ENCODE peak calls at places on chromosomes 4 and X, in nine cellular contexts. One of them, this sample, is unnamed.

GRCh38 chr4:90120037-90120436 is 7.2 kb upstream of the CCSER1 start:
- DNase-seq in sigmoid colon: no peak
- DNase-seq in colonic mucosa: no peak
- DNase-seq in neural progenitor cell: peak
- DNase-seq in ascending aorta: no peak
- DNase-seq in bronchial epithelial cell: no peak
- DNase-seq in AG04450: no peak
- DNase-seq in fibroblast of pulmonary artery: no peak
- DNase-seq in OCI-LY7: no peak
- DNase-seq in this sample: no peak

GRCh38 chr4:148192526-148192925 is 249.7 kb downstream of the NR3C2 start:
- DNase-seq in sigmoid colon: no peak
- DNase-seq in colonic mucosa: peak
- DNase-seq in neural progenitor cell: no peak
- DNase-seq in ascending aorta: no peak
- DNase-seq in bronchial epithelial cell: no peak
- DNase-seq in AG04450: no peak
- DNase-seq in fibroblast of pulmonary artery: no peak
- DNase-seq in OCI-LY7: no peak
- DNase-seq in this sample: no peak

GRCh38 chr4:52290468-52290867 is 239.4 kb downstream of the SPATA18 start:
- DNase-seq in sigmoid colon: no peak
- DNase-seq in colonic mucosa: no peak
- DNase-seq in neural progenitor cell: no peak
- DNase-seq in ascending aorta: no peak
- DNase-seq in bronchial epithelial cell: no peak
- DNase-seq in AG04450: no peak
- DNase-seq in fibroblast of pulmonary artery: no peak
- DNase-seq in OCI-LY7: no peak
- DNase-seq in this sample: no peak

GRCh38 chrX:71542411-71542810 is 9.5 kb downstream of the OGT start:
- DNase-seq in sigmoid colon: no peak
- DNase-seq in colonic mucosa: no peak
- DNase-seq in neural progenitor cell: no peak
- DNase-seq in ascending aorta: no peak
- DNase-seq in bronchial epithelial cell: peak
- DNase-seq in AG04450: no peak
- DNase-seq in fibroblast of pulmonary artery: peak
- DNase-seq in OCI-LY7: no peak
- DNase-seq in this sample: no peak

GRCh38 chr4:114729339-114729738 is 130.7 kb downstream of the UGT8 start:
- DNase-seq in sigmoid colon: no peak
- DNase-seq in colonic mucosa: no peak
- DNase-seq in neural progenitor cell: peak
- DNase-seq in ascending aorta: no peak
- DNase-seq in bronchial epithelial cell: no peak
- DNase-seq in AG04450: no peak
- DNase-seq in fibroblast of pulmonary artery: no peak
- DNase-seq in OCI-LY7: no peak
- DNase-seq in this sample: no peak

GRCh38 chrX:73563740-73564073 is 710 bp downstream of the CHIC1 start:
- DNase-seq in sigmoid colon: no peak
- DNase-seq in colonic mucosa: no peak
- DNase-seq in neural progenitor cell: no peak
- DNase-seq in ascending aorta: no peak
- DNase-seq in bronchial epithelial cell: peak
- DNase-seq in AG04450: no peak
- DNase-seq in fibroblast of pulmonary artery: peak
- DNase-seq in OCI-LY7: no peak
- DNase-seq in this sample: peak

GRCh38 chr4:6594826-6595355 is 19.9 kb downstream of the MAN2B2 start:
- DNase-seq in sigmoid colon: no peak
- DNase-seq in colonic mucosa: no peak
- DNase-seq in neural progenitor cell: no peak
- DNase-seq in ascending aorta: no peak
- DNase-seq in bronchial epithelial cell: peak
- DNase-seq in AG04450: no peak
- DNase-seq in fibroblast of pulmonary artery: no peak
- DNase-seq in OCI-LY7: no peak
- DNase-seq in this sample: no peak

GRCh38 chrX:71282514-71283408 is 674 bp upstream of the NONO start:
- DNase-seq in sigmoid colon: no peak
- DNase-seq in colonic mucosa: no peak
- DNase-seq in neural progenitor cell: peak
- DNase-seq in ascending aorta: no peak
- DNase-seq in bronchial epithelial cell: peak
- DNase-seq in AG04450: no peak
- DNase-seq in fibroblast of pulmonary artery: peak
- DNase-seq in OCI-LY7: no peak
- DNase-seq in this sample: no peak

GRCh38 chr4:74623041-74623440 is 171.3 kb downstream of the BTC start:
- DNase-seq in sigmoid colon: no peak
- DNase-seq in colonic mucosa: peak
- DNase-seq in neural progenitor cell: peak
- DNase-seq in ascending aorta: no peak
- DNase-seq in bronchial epithelial cell: peak
- DNase-seq in AG04450: no peak
- DNase-seq in fibroblast of pulmonary artery: peak
- DNase-seq in OCI-LY7: peak
- DNase-seq in this sample: no peak

GRCh38 chr4:1463088-1463926 is 57.1 kb upstream of the NKX1-1 start:
- DNase-seq in sigmoid colon: no peak
- DNase-seq in colonic mucosa: no peak
- DNase-seq in neural progenitor cell: no peak
- DNase-seq in ascending aorta: no peak
- DNase-seq in bronchial epithelial cell: no peak
- DNase-seq in AG04450: peak
- DNase-seq in fibroblast of pulmonary artery: peak
- DNase-seq in OCI-LY7: no peak
- DNase-seq in this sample: no peak

GRCh38 chr4:121053601-121054143 is 18.7 kb downstream of the NDNF start:
- DNase-seq in sigmoid colon: no peak
- DNase-seq in colonic mucosa: peak
- DNase-seq in neural progenitor cell: no peak
- DNase-seq in ascending aorta: no peak
- DNase-seq in bronchial epithelial cell: peak
- DNase-seq in AG04450: no peak
- DNase-seq in fibroblast of pulmonary artery: peak
- DNase-seq in OCI-LY7: no peak
- DNase-seq in this sample: no peak

GRCh38 chr4:48109413-48110263 is 24.4 kb downstream of the TXK start:
- DNase-seq in sigmoid colon: no peak
- DNase-seq in colonic mucosa: peak
- DNase-seq in neural progenitor cell: peak
- DNase-seq in ascending aorta: no peak
- DNase-seq in bronchial epithelial cell: peak
- DNase-seq in AG04450: no peak
- DNase-seq in fibroblast of pulmonary artery: peak
- DNase-seq in OCI-LY7: peak
- DNase-seq in this sample: no peak

GRCh38 chr4:1855334-1856070 is 454 bp downstream of the LETM1 start:
- DNase-seq in sigmoid colon: peak
- DNase-seq in colonic mucosa: peak
- DNase-seq in neural progenitor cell: peak
- DNase-seq in ascending aorta: no peak
- DNase-seq in bronchial epithelial cell: no peak
- DNase-seq in AG04450: no peak
- DNase-seq in fibroblast of pulmonary artery: no peak
- DNase-seq in OCI-LY7: peak
- DNase-seq in this sample: peak

GRCh38 chr4:25104561-25104960 is 55.7 kb downstream of the SEPSECS start:
- DNase-seq in sigmoid colon: no peak
- DNase-seq in colonic mucosa: no peak
- DNase-seq in neural progenitor cell: no peak
- DNase-seq in ascending aorta: no peak
- DNase-seq in bronchial epithelial cell: no peak
- DNase-seq in AG04450: no peak
- DNase-seq in fibroblast of pulmonary artery: no peak
- DNase-seq in OCI-LY7: no peak
- DNase-seq in this sample: no peak

GRCh38 chr4:8646296-8647093 is 53.9 kb downstream of the CPZ start:
- DNase-seq in sigmoid colon: peak
- DNase-seq in colonic mucosa: peak
- DNase-seq in neural progenitor cell: peak
- DNase-seq in ascending aorta: no peak
- DNase-seq in bronchial epithelial cell: no peak
- DNase-seq in AG04450: no peak
- DNase-seq in fibroblast of pulmonary artery: no peak
- DNase-seq in OCI-LY7: no peak
- DNase-seq in this sample: no peak

GRCh38 chr4:128812360-128812958 is 3.0 kb downstream of the JADE1 start:
- DNase-seq in sigmoid colon: peak
- DNase-seq in colonic mucosa: peak
- DNase-seq in neural progenitor cell: peak
- DNase-seq in ascending aorta: no peak
- DNase-seq in bronchial epithelial cell: peak
- DNase-seq in AG04450: no peak
- DNase-seq in fibroblast of pulmonary artery: peak
- DNase-seq in OCI-LY7: peak
- DNase-seq in this sample: no peak

GRCh38 chr4:13892739-13893105 is 265.2 kb upstream of the BOD1L1 start:
- DNase-seq in sigmoid colon: no peak
- DNase-seq in colonic mucosa: no peak
- DNase-seq in neural progenitor cell: no peak
- DNase-seq in ascending aorta: no peak
- DNase-seq in bronchial epithelial cell: no peak
- DNase-seq in AG04450: no peak
- DNase-seq in fibroblast of pulmonary artery: peak
- DNase-seq in OCI-LY7: no peak
- DNase-seq in this sample: no peak

GRCh38 chr4:174394915-174395314 is 111.2 kb downstream of the CEP44 start:
- DNase-seq in sigmoid colon: no peak
- DNase-seq in colonic mucosa: no peak
- DNase-seq in neural progenitor cell: no peak
- DNase-seq in ascending aorta: no peak
- DNase-seq in bronchial epithelial cell: peak
- DNase-seq in AG04450: peak
- DNase-seq in fibroblast of pulmonary artery: peak
- DNase-seq in OCI-LY7: no peak
- DNase-seq in this sample: no peak

GRCh38 chrX:2325076-2325784 is 175.5 kb downstream of the DHRSX start:
- DNase-seq in sigmoid colon: peak
- DNase-seq in colonic mucosa: peak
- DNase-seq in neural progenitor cell: no peak
- DNase-seq in ascending aorta: peak
- DNase-seq in bronchial epithelial cell: peak
- DNase-seq in AG04450: peak
- DNase-seq in fibroblast of pulmonary artery: peak
- DNase-seq in OCI-LY7: no peak
- DNase-seq in this sample: peak
- H3K4me3 ChIP-seq in sigmoid colon: no peak
- H3K4me3 ChIP-seq in colonic mucosa: peak
- H3K4me3 ChIP-seq in neural progenitor cell: no peak
- H3K4me3 ChIP-seq in ascending aorta: peak
- H3K4me3 ChIP-seq in bronchial epithelial cell: peak
- H3K4me3 ChIP-seq in AG04450: no peak
- H3K4me3 ChIP-seq in fibroblast of pulmonary artery: peak
- H3K4me3 ChIP-seq in OCI-LY7: no peak
- H3K4me3 ChIP-seq in this sample: peak

GRCh38 chr4:132619968-132620367 is 529.1 kb upstream of the PCDH10 start:
- DNase-seq in sigmoid colon: no peak
- DNase-seq in colonic mucosa: no peak
- DNase-seq in neural progenitor cell: no peak
- DNase-seq in ascending aorta: no peak
- DNase-seq in bronchial epithelial cell: no peak
- DNase-seq in AG04450: no peak
- DNase-seq in fibroblast of pulmonary artery: no peak
- DNase-seq in OCI-LY7: no peak
- DNase-seq in this sample: no peak

DNA sequence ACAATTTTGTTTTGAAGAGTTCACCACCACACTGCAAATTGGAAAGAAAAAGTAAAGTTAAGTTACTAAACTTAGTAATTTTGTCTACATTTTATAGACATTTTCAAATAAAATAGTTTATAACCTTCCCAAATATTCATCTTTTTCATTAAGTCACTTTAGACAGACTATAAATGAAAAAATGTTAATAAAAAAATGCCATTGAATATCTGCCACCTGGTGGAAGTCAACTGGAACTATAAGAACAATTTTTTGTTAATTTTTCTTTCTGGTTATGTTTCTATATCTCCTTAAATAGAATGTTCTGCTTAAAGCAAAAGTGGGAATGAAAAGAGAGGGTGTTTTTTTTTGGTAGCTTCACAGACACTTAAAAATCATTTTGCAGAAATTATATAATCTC is 534.4 kb upstream of the PCDH10 start:
- DNase-seq in sigmoid colon: no peak
- DNase-seq in colonic mucosa: no peak
- DNase-seq in neural progenitor cell: no peak
- DNase-seq in ascending aorta: no peak
- DNase-seq in bronchial epithelial cell: peak
- DNase-seq in AG04450: no peak
- DNase-seq in fibroblast of pulmonary artery: peak
- DNase-seq in OCI-LY7: peak
- DNase-seq in this sample: no peak
- TF ChIP-seq CTCF in sigmoid colon: no peak
- TF ChIP-seq CTCF in colonic mucosa: no peak
- TF ChIP-seq CTCF in neural progenitor cell: peak
- TF ChIP-seq CTCF in ascending aorta: no peak
- TF ChIP-seq CTCF in bronchial epithelial cell: no peak
- TF ChIP-seq CTCF in AG04450: peak
- TF ChIP-seq CTCF in fibroblast of pulmonary artery: peak
- TF ChIP-seq CTCF in OCI-LY7: peak
- TF ChIP-seq CTCF in this sample: no peak

DNA sequence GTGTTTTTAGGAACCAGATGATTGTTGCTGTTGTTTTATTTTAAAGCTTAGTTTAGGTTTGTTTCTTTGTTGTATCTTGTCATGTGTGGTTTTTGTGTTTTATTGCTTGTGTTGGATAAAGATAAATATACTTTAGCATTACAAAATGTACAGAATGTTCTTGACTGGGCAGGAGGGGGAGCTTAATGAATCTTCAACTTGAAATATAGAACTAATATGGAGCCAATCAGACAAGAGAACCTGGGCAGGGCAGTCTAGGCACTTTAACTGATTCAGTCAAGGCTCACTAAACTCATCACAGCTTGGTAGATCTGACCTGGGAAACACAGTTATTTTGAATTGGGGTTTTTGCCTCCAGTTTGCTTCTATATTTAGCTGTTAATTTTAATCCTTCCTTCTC is 304.2 kb downstream of the ARHGAP24 start:
- DNase-seq in sigmoid colon: no peak
- DNase-seq in colonic mucosa: no peak
- DNase-seq in neural progenitor cell: no peak
- DNase-seq in ascending aorta: no peak
- DNase-seq in bronchial epithelial cell: no peak
- DNase-seq in AG04450: no peak
- DNase-seq in fibroblast of pulmonary artery: peak
- DNase-seq in OCI-LY7: peak
- DNase-seq in this sample: no peak
- H3K4me3 ChIP-seq in sigmoid colon: peak
- H3K4me3 ChIP-seq in colonic mucosa: no peak
- H3K4me3 ChIP-seq in neural progenitor cell: no peak
- H3K4me3 ChIP-seq in ascending aorta: peak
- H3K4me3 ChIP-seq in bronchial epithelial cell: no peak
- H3K4me3 ChIP-seq in AG04450: peak
- H3K4me3 ChIP-seq in fibroblast of pulmonary artery: peak
- H3K4me3 ChIP-seq in OCI-LY7: peak
- H3K4me3 ChIP-seq in this sample: no peak

DNA sequence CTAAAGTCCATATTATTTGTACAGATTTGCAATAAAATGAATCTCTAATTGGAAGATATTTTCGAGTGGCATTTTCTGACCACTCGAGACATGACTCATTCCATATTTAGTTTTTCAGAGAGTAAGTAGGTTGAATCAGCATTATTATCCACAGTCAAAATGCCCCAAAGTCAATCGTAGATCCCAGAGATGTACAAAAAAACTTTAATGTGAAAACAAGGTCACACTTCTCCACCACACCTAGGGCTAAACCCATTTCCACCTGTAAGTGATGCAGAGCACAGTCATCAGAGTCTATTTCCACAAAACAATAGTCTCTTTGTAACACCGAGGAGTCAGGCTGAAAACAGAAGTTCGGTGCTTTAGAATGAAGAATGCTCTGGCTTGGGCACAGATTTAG is 117.1 kb upstream of the TENM3 start:
- DNase-seq in sigmoid colon: no peak
- DNase-seq in colonic mucosa: no peak
- DNase-seq in neural progenitor cell: no peak
- DNase-seq in ascending aorta: no peak
- DNase-seq in bronchial epithelial cell: peak
- DNase-seq in AG04450: no peak
- DNase-seq in fibroblast of pulmonary artery: no peak
- DNase-seq in OCI-LY7: no peak
- DNase-seq in this sample: no peak
- TF ChIP-seq CTCF in sigmoid colon: no peak
- TF ChIP-seq CTCF in colonic mucosa: no peak
- TF ChIP-seq CTCF in neural progenitor cell: no peak
- TF ChIP-seq CTCF in ascending aorta: no peak
- TF ChIP-seq CTCF in bronchial epithelial cell: no peak
- TF ChIP-seq CTCF in AG04450: no peak
- TF ChIP-seq CTCF in fibroblast of pulmonary artery: no peak
- TF ChIP-seq CTCF in OCI-LY7: no peak
- TF ChIP-seq CTCF in this sample: no peak

This sample was measured in GM06990.